ENCODE peak calls at places on chromosomes 16 and 17, in four cellular contexts. Y is psoas muscle, K is Calu3, L is ACHN. U is an unnamed sample.

GRCh38 chr16:79651363-79651762 is 50.8 kb upstream of the MAF start:
- DNase-seq in Y (peak; percentile 66), K (peak; percentile 81), L (no peak), U (peak; percentile 12)

GRCh38 chr16:14219983-14220382 is 148.9 kb downstream of the MRTFB start:
- DNase-seq in Y (no peak), K (no peak), L (no peak), U (no peak)

GRCh38 chr16:75758215-75758614 is 31.9 kb upstream of the CPHXL start:
- DNase-seq in Y (no peak), K (no peak), L (peak; percentile 64), U (peak; percentile 45)

GRCh38 chr16:57385083-57385482 is 12.8 kb downstream of the CX3CL1 start:
- DNase-seq in Y (no peak), K (no peak), L (no peak), U (no peak)

GRCh38 chr16:2186505-2186904 is 9.9 kb downstream of the CASKIN1 start:
- DNase-seq in Y (no peak), K (no peak), L (no peak), U (no peak)

GRCh38 chr17:77802811-77803220 is 155.7 kb upstream of the TNRC6C start:
- DNase-seq in Y (peak; percentile 43), K (no peak), L (no peak), U (no peak)

GRCh38 chr16:57614546-57615343 is 13.7 kb upstream of the ADGRG1 start:
- DNase-seq in Y (no peak), K (no peak), L (no peak), U (no peak)

GRCh38 chr17:58338907-58339774 is 10.5 kb upstream of the TSPOAP1 start:
- DNase-seq in Y (peak; percentile 72), K (no peak), L (peak; percentile 42), U (peak; percentile 72)

GRCh38 chr16:85028638-85029412 is 1.2 kb downstream of the KIAA0513 start:
- DNase-seq in Y (peak; percentile 71), K (peak; percentile 74), L (peak; percentile 18), U (peak; percentile 41)

GRCh38 chr16:10097273-10097672 is 85.0 kb downstream of the GRIN2A start:
- DNase-seq in Y (no peak), K (no peak), L (no peak), U (no peak)

GRCh38 chr17:43171761-43172487 is 910 bp downstream of the NBR1 start:
- DNase-seq in Y (no peak), K (peak; percentile 73), L (peak; percentile 97), U (peak; percentile 64)

GRCh38 chr17:69796093-69796492 is 278.9 kb upstream of the KCNJ16 start:
- DNase-seq in Y (no peak), K (no peak), L (no peak), U (no peak)

U was measured in GM03348.